ENCODE peak calls at places on chromosomes 5 and 9, in ten cellular contexts. F, E, T, B, K, H, N, C, Y and Z are unnamed samples. For H3K4me1 and H3K36me3, the result is how much of the 10 kb centered on the place peaks cover.

GRCh38 chr5:94031631-94032030 is 290.2 kb upstream of the POU5F2 start:
- DNase-seq in T (no peak), H (no peak), F (no peak), E (no peak), N (no peak), Y (no peak), C (no peak), K (no peak), B (no peak), Z (no peak)

GRCh38 chr9:18976368-18977238 is 56.4 kb downstream of the SAXO1 start:
- DNase-seq in Y (no peak), N (no peak), B (no peak), K (no peak), H (no peak), C (no peak), E (peak), T (peak), F (no peak), Z (no peak)

GRCh38 chr9:33818167-33818831 is 1.3 kb downstream of the UBE2R2 start:
- DNase-seq in H (no peak), B (no peak), F (peak), N (no peak), Y (no peak), K (no peak), C (peak), T (peak), E (no peak), Z (peak)

GRCh38 chr9:2420488-2421056 is 201.0 kb upstream of the VLDLR start:
- DNase-seq in F (no peak), B (no peak), H (no peak), E (no peak), K (no peak), N (no peak), T (no peak), Y (no peak), C (no peak), Z (no peak)

GRCh38 chr9:89000973-89001916 is 10.0 kb downstream of the S1PR3 start:
- DNase-seq in B (peak), C (peak), E (peak), F (peak), H (peak), Y (no peak), K (peak), T (peak), N (peak), Z (peak)

GRCh38 chr5:61330341-61330878 is 1.6 kb upstream of the ZSWIM6 start:
- DNase-seq in K (no peak), B (no peak), C (peak), T (no peak), F (peak), H (peak), N (peak), Y (no peak), E (peak), Z (peak)

GRCh38 chr5:154196955-154197652 is 6.6 kb downstream of the GALNT10 start:
- DNase-seq in Y (no peak), T (no peak), H (peak), C (no peak), F (peak), N (no peak), K (no peak), B (no peak), E (peak), Z (no peak)

GRCh38 chr5:148998174-148998797 is 64.6 kb downstream of the SH3TC2 start:
- DNase-seq in T (no peak), C (no peak), N (no peak), E (peak), Y (no peak), F (peak), B (no peak), K (no peak), H (peak), Z (no peak)

GRCh38 chr5:149550267-149550582 is 1.0 kb downstream of the CSNK1A1 start:
- DNase-seq in C (no peak), N (no peak), F (no peak), T (no peak), K (no peak), E (no peak), B (no peak), Y (no peak), H (peak), Z (no peak)

GRCh38 chr5:77679791-77680190 is 41.3 kb upstream of the OTP start:
- DNase-seq in E (no peak), C (no peak), N (no peak), H (no peak), B (no peak), K (no peak), F (peak), T (no peak), Y (no peak), Z (no peak)

GRCh38 chr5:59768204-59769040 is 125.1 kb downstream of the PDE4D start:
- DNase-seq in N (peak), E (peak), H (no peak), T (peak), C (peak), F (peak), Y (no peak), B (no peak), K (peak), Z (peak)

GRCh38 chr9:36986548-36987408 is 47.3 kb downstream of the PAX5 start:
- DNase-seq in T (no peak), F (no peak), B (no peak), C (no peak), H (no peak), Y (no peak), E (no peak), N (no peak), K (no peak), Z (no peak)

GRCh38 chr5:93378073-93378472 is 202.9 kb downstream of the NR2F1-AS1 start:
- DNase-seq in K (no peak), F (no peak), Y (no peak), N (no peak), E (no peak), B (no peak), H (no peak), T (no peak), C (no peak), Z (no peak)

GRCh38 chr9:120942186-120943001 is 15.8 kb upstream of the TRAF1 start:
- DNase-seq in Y (no peak), C (no peak), B (no peak), H (no peak), K (no peak), E (no peak), N (peak), T (no peak), F (no peak), Z (no peak)

GRCh38 chr9:77751341-77752091 is 103.4 kb upstream of the GNA14 start:
- DNase-seq in Y (no peak), C (no peak), N (no peak), T (no peak), F (peak), K (no peak), B (no peak), H (peak), E (peak), Z (no peak)

GRCh38 chr9:137294091-137294683 is 7.9 kb downstream of the NRARP start:
- DNase-seq in C (no peak), N (no peak), E (peak), T (peak), F (peak), B (no peak), K (no peak), H (peak), Y (no peak), Z (no peak)

GRCh38 chr5:24823625-24824024 is 178.8 kb upstream of the CDH10 start:
- DNase-seq in N (no peak), E (no peak), K (no peak), B (no peak), F (no peak), Y (no peak), C (no peak), H (no peak), T (no peak), Z (no peak)

GRCh38 chr9:69526699-69527098 is 145.5 kb downstream of the APBA1 start:
- DNase-seq in B (no peak), T (no peak), K (no peak), H (no peak), C (no peak), N (no peak), Y (no peak), E (no peak), F (no peak), Z (no peak)

GRCh38 chr5:138138949-138139775 is at the start of gene NME5:
- DNase-seq in H (no peak), K (no peak), B (no peak), Y (peak), T (peak), C (peak), F (no peak), N (peak), E (peak), Z (peak)

GRCh38 chr5:79613571-79613970 is 1.3 kb downstream of the TENT2 start:
- DNase-seq in K (no peak), F (no peak), Y (no peak), N (no peak), B (no peak), C (no peak), E (no peak), T (no peak), H (no peak), Z (no peak)

GRCh38 chr5:128825826-128826225 is 139.5 kb upstream of the SLC27A6 start:
- DNase-seq in N (no peak), E (no peak), T (no peak), K (no peak), F (no peak), H (no peak), C (no peak), Y (no peak), B (no peak), Z (no peak)

GRCh38 chr5:54930736-54931135 is 54.7 kb downstream of the ESM1 start:
- DNase-seq in H (no peak), C (no peak), K (no peak), Y (no peak), B (no peak), E (no peak), F (no peak), T (no peak), N (no peak), Z (no peak)

GRCh38 chr5:142017832-142018427 is 5.1 kb upstream of the GNPDA1 start:
- DNase-seq in E (no peak), N (no peak), Y (peak), K (no peak), H (no peak), C (no peak), F (no peak), T (no peak), B (no peak), Z (no peak)

GRCh38 chr5:179330186-179330900 is 14.9 kb downstream of the ADAMTS2 start:
- DNase-seq in F (no peak), Y (no peak), N (peak), E (no peak), H (no peak), K (no peak), C (no peak), B (no peak), T (no peak), Z (no peak)

GRCh38 chr5:95087819-95088317 is 197.0 kb downstream of the MCTP1 start:
- DNase-seq in C (peak), E (no peak), K (no peak), Y (peak), F (no peak), N (no peak), T (no peak), H (no peak), B (no peak), Z (no peak)

GRCh38 chr9:32811251-32811650 is 27.9 kb downstream of the TMEM215 start:
- DNase-seq in E (peak), K (no peak), N (no peak), B (no peak), T (no peak), C (no peak), F (no peak), H (no peak), Y (no peak), Z (no peak)

GRCh38 chr5:65186646-65187227 is 295.0 kb downstream of the ADAMTS6 start:
- DNase-seq in K (no peak), B (no peak), T (no peak), F (no peak), N (no peak), E (no peak), C (no peak), H (no peak), Y (no peak), Z (no peak)

GRCh38 chr9:75369989-75370388 is 281.7 kb downstream of the OSTF1 start:
- DNase-seq in N (no peak), Y (no peak), F (no peak), T (no peak), B (no peak), C (no peak), H (no peak), E (no peak), K (no peak), Z (peak)

GRCh38 chr9:128902351-128903078 is 18.3 kb upstream of the PHYHD1 start:
- DNase-seq in F (no peak), T (peak), N (no peak), Y (no peak), K (no peak), C (peak), B (no peak), E (no peak), H (no peak), Z (no peak)

GRCh38 chr9:120252248-120252647 is 327.7 kb downstream of the CDK5RAP2 start:
- DNase-seq in Y (no peak), E (no peak), H (no peak), B (no peak), T (no peak), N (no peak), K (no peak), F (no peak), C (no peak), Z (no peak)

GRCh38 chr5:158074992-158075769 is 216.2 kb upstream of the CLINT1 start:
- DNase-seq in K (peak), H (peak), B (no peak), E (peak), F (peak), C (peak), N (peak), Y (no peak), T (peak), Z (peak)

GRCh38 chr5:90547072-90547536 is 11.5 kb upstream of the ADGRV1 start:
- DNase-seq in H (no peak), Y (no peak), E (no peak), C (no peak), F (peak), K (no peak), N (no peak), T (no peak), B (no peak), Z (no peak)

GRCh38 chr9:371349-371748 is 156.7 kb downstream of the DOCK8 start:
- DNase-seq in N (no peak), E (no peak), B (no peak), H (peak), F (no peak), C (no peak), Y (no peak), T (no peak), K (no peak), Z (no peak)

GRCh38 chr5:163089233-163089632 is 348.2 kb upstream of the CCNG1 start:
- DNase-seq in E (no peak), B (no peak), F (no peak), Y (no peak), H (no peak), T (no peak), N (no peak), C (no peak), K (no peak), Z (no peak)

GRCh38 chr5:135039526-135040296 is 5.7 kb upstream of the PITX1 start:
- DNase-seq in N (no peak), K (no peak), H (no peak), E (peak), Y (no peak), B (no peak), F (no peak), T (no peak), C (no peak), Z (no peak)

GRCh38 chr9:15421532-15421931 is 1.1 kb upstream of the SNAPC3 start:
- DNase-seq in T (no peak), B (no peak), H (no peak), N (no peak), Y (no peak), K (no peak), C (peak), F (no peak), E (no peak), Z (no peak)

DNA sequence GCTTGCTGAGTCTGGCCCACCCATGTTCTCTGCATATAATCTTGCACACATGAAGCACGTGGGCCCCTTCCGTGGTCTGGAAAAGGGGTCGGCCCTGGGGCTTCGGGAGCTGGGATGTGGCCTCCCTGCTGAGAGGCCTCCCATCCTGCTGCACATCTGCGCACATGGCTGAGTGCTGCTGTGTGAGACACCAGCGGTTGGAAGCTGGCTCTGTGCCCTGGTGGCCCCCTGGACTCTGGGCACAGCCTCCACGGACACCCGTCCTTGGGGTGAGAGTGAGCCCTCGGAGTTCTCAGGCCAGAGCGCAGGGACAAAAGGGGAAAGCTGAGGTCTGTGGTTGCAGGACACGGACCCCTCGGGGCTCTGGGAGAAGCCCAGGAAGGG is 115.8 kb downstream of the RXRA start:
- DNase-seq in Y (no peak), F (no peak), E (peak), T (no peak), H (no peak), K (no peak), N (no peak), B (no peak), C (no peak), Z (no peak)
- H3K4me1 ChIP-seq in Y (under half), F (half or more), E (under half), T (under half), H (under half), K (under half), N (under half), B (under half), C (under half), Z (under half)

GRCh38 chr9:109182940-109183798 is 16.1 kb upstream of the FRRS1L start:
- DNase-seq in H (peak), K (no peak), C (peak), E (peak), F (peak), B (peak), N (no peak), Y (no peak), T (peak), Z (no peak)
- TF ChIP-seq EP300 in H (no peak), K (no peak), C (no peak), E (no peak), F (no peak), B (no peak), N (no peak), Y (no peak), T (no peak), Z (no peak)

GRCh38 chr5:40827479-40827977 is 7.5 kb downstream of the RPL37 start:
- DNase-seq in H (no peak), Y (no peak), C (no peak), T (no peak), B (no peak), K (no peak), N (no peak), F (no peak), E (no peak), Z (no peak)
- H3K36me3 ChIP-seq in H (half or more), Y (under half), C (under half), T (half or more), B (half or more), K (half or more), N (half or more), F (under half), E (half or more), Z (under half)

GRCh38 chr5:151026088-151026487 is 5.7 kb downstream of the GPX3 start:
- DNase-seq in C (no peak), K (no peak), N (no peak), E (no peak), Y (no peak), H (no peak), F (no peak), B (no peak), T (no peak), Z (no peak)

GRCh38 chr5:151023651-151024050 is 3.3 kb downstream of the GPX3 start:
- DNase-seq in E (no peak), H (peak), F (no peak), K (no peak), C (peak), T (peak), N (peak), B (no peak), Y (no peak), Z (peak)

GRCh38 chr5:151024440-151024839 is 4.0 kb downstream of the GPX3 start:
- DNase-seq in H (no peak), K (no peak), B (no peak), T (no peak), Y (no peak), F (no peak), N (no peak), C (no peak), E (no peak), Z (no peak)

GRCh38 chr5:151026674-151027073 is 6.3 kb downstream of the GPX3 start:
- DNase-seq in F (no peak), N (peak), E (no peak), C (no peak), B (no peak), Y (no peak), K (no peak), T (no peak), H (no peak), Z (peak)

GRCh38 chr5:151024894-151025606 is 4.7 kb downstream of the GPX3 start:
- DNase-seq in H (no peak), Y (no peak), T (no peak), F (no peak), B (no peak), N (no peak), K (no peak), C (no peak), E (no peak), Z (no peak)
- H3K4me1 ChIP-seq in H (under half), Y (under half), T (under half), F (under half), B (half or more), N (half or more), K (under half), C (under half), E (under half), Z (under half)

GRCh38 chr9:85640425-85640824 is 101.3 kb downstream of the AGTPBP1 start:
- DNase-seq in C (no peak), N (no peak), Y (no peak), B (no peak), F (no peak), H (no peak), T (no peak), E (no peak), K (no peak), Z (no peak)
- TF ChIP-seq EP300 in C (no peak), N (no peak), Y (no peak), B (no peak), F (no peak), H (no peak), T (no peak), E (no peak), K (no peak), Z (no peak)

GRCh38 chr5:169791251-169791650 is 154.2 kb downstream of the DOCK2 start:
- DNase-seq in N (no peak), C (no peak), B (no peak), Y (no peak), E (no peak), K (no peak), H (no peak), F (no peak), T (no peak), Z (no peak)

GRCh38 chr5:169786219-169786618 is 149.1 kb downstream of the DOCK2 start:
- DNase-seq in B (no peak), N (no peak), F (no peak), H (no peak), T (no peak), Y (no peak), K (no peak), E (no peak), C (no peak), Z (no peak)

GRCh38 chr5:169785731-169786130 is 148.7 kb downstream of the DOCK2 start:
- DNase-seq in K (no peak), B (no peak), N (no peak), H (no peak), F (no peak), Y (no peak), T (no peak), C (no peak), E (no peak), Z (no peak)

GRCh38 chr5:169788168-169788567 is 151.1 kb downstream of the DOCK2 start:
- DNase-seq in C (no peak), F (no peak), H (no peak), B (no peak), N (no peak), K (no peak), T (no peak), Y (no peak), E (no peak), Z (no peak)

DNA sequence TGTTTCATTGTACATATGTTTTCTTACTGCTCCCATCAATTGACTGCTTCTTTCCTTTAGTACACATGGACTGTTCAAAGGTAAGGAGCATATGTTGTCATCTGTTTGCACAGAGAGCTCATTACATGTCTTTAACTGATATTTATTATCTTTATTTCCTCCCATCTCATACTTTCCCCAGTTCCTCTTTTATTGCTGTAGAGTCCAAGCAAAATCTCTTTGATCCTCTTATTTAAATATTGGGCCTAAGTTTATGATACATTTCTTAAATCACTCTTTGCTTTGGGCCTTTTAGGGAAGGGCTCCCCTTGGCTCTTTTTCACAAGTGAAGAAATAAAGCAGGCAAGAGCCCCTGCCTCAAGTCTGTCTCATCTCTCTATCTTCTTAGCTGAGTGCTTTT is 152.3 kb downstream of the DOCK2 start:
- DNase-seq in K (no peak), N (no peak), B (no peak), Y (no peak), H (no peak), C (no peak), F (no peak), T (no peak), E (no peak), Z (no peak)
- H3K36me3 ChIP-seq in K (under half), N (under half), B (under half), Y (under half), H (under half), C (under half), F (under half), T (under half), E (under half), Z (under half)

GRCh38 chr9:131500377-131500776 is 2.3 kb upstream of the POMT1 start:
- DNase-seq in N (no peak), E (no peak), H (no peak), F (no peak), C (peak), Y (no peak), T (no peak), B (no peak), K (no peak), Z (no peak)
- H3K4me1 ChIP-seq in N (under half), E (under half), H (under half), F (under half), C (under half), Y (under half), T (under half), B (under half), K (under half), Z (under half)